ENCODE peak calls at places on chromosomes 12 and 14, in four cellular contexts. E is fibroblast of lung, F is T-helper 1 cell, A is AG04449. Q is an unnamed sample.

GRCh38 chr12:64660237-64661018 is 50.1 kb downstream of the RASSF3 start:
- DNase-seq in E (no peak), F (no peak), A (no peak), Q (no peak)

GRCh38 chr12:89350661-89351488 is 1.4 kb downstream of the DUSP6 start:
- DNase-seq in E (peak), F (no peak), A (no peak), Q (peak)

GRCh38 chr14:54669759-54670630 is 103.1 kb downstream of the SAMD4A start:
- DNase-seq in E (peak), F (no peak), A (no peak), Q (peak)

GRCh38 chr14:81981311-81981675 is 447.6 kb upstream of the SEL1L start:
- DNase-seq in E (no peak), F (no peak), A (no peak), Q (no peak)

GRCh38 chr12:4171742-4172141 is 101.8 kb upstream of the CCND2 start:
- DNase-seq in E (no peak), F (no peak), A (no peak), Q (no peak)

GRCh38 chr12:9787340-9787737 is 26.6 kb upstream of the CD69 start:
- DNase-seq in E (peak), F (no peak), A (no peak), Q (no peak)

GRCh38 chr14:100069161-100069800 is 4.1 kb downstream of the EVL start:
- DNase-seq in E (no peak), F (no peak), A (no peak), Q (no peak)

GRCh38 chr12:128783129-128783574 is 40.6 kb downstream of the SLC15A4 start:
- DNase-seq in E (no peak), F (no peak), A (no peak), Q (peak)

GRCh38 chr12:507261-507853 is 47.6 kb downstream of the B4GALNT3 start:
- DNase-seq in E (no peak), F (no peak), A (no peak), Q (no peak)

GRCh38 chr14:58977366-58977765 is 211.1 kb upstream of the DAAM1 start:
- DNase-seq in E (peak), F (no peak), A (no peak), Q (no peak)

GRCh38 chr14:91911474-91912032 is 35.9 kb downstream of the FBLN5 start:
- DNase-seq in E (peak), F (peak), A (no peak), Q (peak)

GRCh38 chr14:75295491-75296338 is 17.1 kb downstream of the FOS start:
- DNase-seq in E (peak), F (peak), A (no peak), Q (peak)

GRCh38 chr12:104667139-104667538 is 210.4 kb downstream of the CHST11 start:
- DNase-seq in E (peak), F (no peak), A (no peak), Q (no peak)

GRCh38 chr12:76690916-76691700 is 72.8 kb upstream of the ZDHHC17 start:
- DNase-seq in E (no peak), F (no peak), A (peak), Q (no peak)

GRCh38 chr14:99395904-99396530 is 84.6 kb downstream of the SETD3 start:
- DNase-seq in E (peak), F (no peak), A (no peak), Q (peak)

GRCh38 chr14:74019743-74020142 is 594 bp downstream of the BBOF1 start:
- DNase-seq in E (peak), F (no peak), A (peak), Q (no peak)

GRCh38 chr12:98983647-98984046 is 338.6 kb downstream of the APAF1 start:
- DNase-seq in E (peak), F (no peak), A (no peak), Q (no peak)

GRCh38 chr14:62696261-62696968 is 348.8 kb downstream of the KCNH5 start:
- DNase-seq in E (no peak), F (no peak), A (no peak), Q (no peak)

GRCh38 chr12:31118347-31118830 is 44.7 kb downstream of the DDX11 start:
- DNase-seq in E (no peak), F (no peak), A (no peak), Q (no peak)

GRCh38 chr14:23550827-23551265 is 719 bp downstream of the ZFHX2 start:
- DNase-seq in E (no peak), F (no peak), A (no peak), Q (no peak)

Q was measured in effector memory CD8-positive, alpha-beta T cell.